ENCODE peak calls at places on chromosomes 2 and 18, in eight cellular contexts. F, V, T, I, R, C, G and B are unnamed samples.

GRCh38 chr2:41947701-41948396 is 100.0 kb upstream of the PKDCC start:
- DNase-seq in R (no peak), I (no peak), C (no peak), T (no peak), F (no peak), V (no peak), G (no peak), B (no peak)

GRCh38 chr18:72584787-72585186 is 40.6 kb upstream of the CBLN2 start:
- DNase-seq in F (no peak), R (no peak), C (no peak), I (no peak), V (no peak), G (no peak), T (no peak), B (no peak)

GRCh38 chr2:218959761-218960195 is 312 bp downstream of the CDK5R2 start:
- DNase-seq in C (peak; percentile 22), I (peak; percentile 16), V (no peak), T (no peak), R (no peak), F (no peak), G (no peak), B (no peak)

GRCh38 chr2:117738991-117739839 is 75.3 kb upstream of the DDX18 start:
- DNase-seq in F (no peak), R (no peak), V (no peak), T (no peak), I (no peak), G (no peak), C (no peak), B (no peak)

GRCh38 chr2:154497019-154497418 is 201.5 kb upstream of the KCNJ3 start:
- DNase-seq in R (no peak), I (no peak), G (no peak), V (no peak), C (no peak), T (no peak), F (no peak), B (no peak)

GRCh38 chr2:57701391-57701791 is 345.2 kb upstream of the VRK2 start:
- DNase-seq in I (no peak), C (no peak), F (no peak), V (no peak), R (peak; percentile 41), G (no peak), T (no peak), B (no peak)

GRCh38 chr18:2847341-2848144 is 737 bp downstream of the EMILIN2 start:
- DNase-seq in I (peak; percentile 62), R (no peak), C (peak; percentile 44), T (no peak), G (peak; percentile 46), V (no peak), F (no peak), B (no peak)

GRCh38 chr18:51028201-51028805 is 1.7 kb upstream of the SMAD4 start:
- DNase-seq in F (no peak), R (no peak), I (peak; percentile 9), T (no peak), G (no peak), C (peak; percentile 10), V (peak; percentile 65), B (no peak)

GRCh38 chr2:2681611-2682295 is 350.7 kb upstream of the MYT1L start:
- DNase-seq in I (peak; percentile 10), F (no peak), R (no peak), C (no peak), T (no peak), G (no peak), V (no peak), B (no peak)

GRCh38 chr18:75727479-75727878 is 300.0 kb upstream of the SMIM21 start:
- DNase-seq in G (peak; percentile 18), R (no peak), V (peak; percentile 2), I (peak; percentile 59), F (no peak), T (peak; percentile 6), C (peak; percentile 49), B (peak; percentile 2)

GRCh38 chr2:239642406-239643004 is 241.7 kb upstream of the HDAC4 start:
- DNase-seq in C (no peak), I (no peak), F (no peak), V (no peak), G (no peak), R (no peak), T (no peak), B (no peak)

GRCh38 chr2:20111311-20112131 is 60.1 kb upstream of the LAPTM4A start:
- DNase-seq in I (no peak), R (no peak), F (no peak), T (no peak), V (peak; percentile 37), C (no peak), G (no peak), B (no peak)

GRCh38 chr2:97845818-97846217 is 132.4 kb downstream of the ZAP70 start:
- DNase-seq in C (no peak), T (no peak), R (no peak), F (no peak), I (no peak), G (no peak), V (no peak), B (no peak)

GRCh38 chr2:70458661-70459060 is 95.0 kb downstream of the TGFA start:
- DNase-seq in V (no peak), T (no peak), F (no peak), I (no peak), R (no peak), C (no peak), G (no peak), B (no peak)

GRCh38 chr2:43985359-43985758 is 10.4 kb downstream of the LRPPRC start:
- DNase-seq in F (no peak), V (no peak), I (no peak), T (no peak), R (no peak), C (no peak), G (no peak), B (no peak)

GRCh38 chr2:109663721-109664120 is 49.6 kb downstream of the SOWAHC start:
- DNase-seq in G (no peak), T (peak; percentile 48), V (peak; percentile 52), F (peak; percentile 1), I (no peak), R (peak; percentile 17), C (no peak), B (peak; percentile 51)

GRCh38 chr2:61645911-61646310 is 107.8 kb upstream of the XPO1 start:
- DNase-seq in R (peak; percentile 69), G (peak; percentile 27), I (no peak), V (no peak), F (peak; percentile 53), C (no peak), T (peak; percentile 55), B (peak; percentile 67)